ENCODE peak calls at places on chromosomes 6 and 20, in four cellular contexts. W, U, O and N are unnamed samples.

GRCh38 chr6:111552241-111552744 is 53.4 kb downstream of the TRAF3IP2 start:
- DNase-seq in W (no peak), U (no peak), O (no peak), N (no peak)

GRCh38 chr6:133548409-133548808 is 307.3 kb downstream of the EYA4 start:
- DNase-seq in W (no peak), U (no peak), O (no peak), N (no peak)

GRCh38 chr6:160930547-160931377 is 60.8 kb upstream of the MAP3K4 start:
- DNase-seq in W (peak; percentile 33), U (peak; percentile 28), O (peak; percentile 24), N (peak; percentile 51)

GRCh38 chr20:44142416-44142815 is 44.6 kb downstream of the JPH2 start:
- DNase-seq in W (no peak), U (no peak), O (no peak), N (no peak)

GRCh38 chr6:82072113-82072512 is 175.4 kb downstream of the IBTK start:
- DNase-seq in W (no peak), U (no peak), O (no peak), N (no peak)

GRCh38 chr6:132950556-132950955 is 136.2 kb downstream of the RPS12 start:
- DNase-seq in W (no peak), U (no peak), O (no peak), N (no peak)

GRCh38 chr6:105363100-105363754 is 39.7 kb downstream of the PREP start:
- DNase-seq in W (no peak), U (no peak), O (no peak), N (no peak)

GRCh38 chr6:107625264-107625663 is 135.3 kb downstream of the SOBP start:
- DNase-seq in W (no peak), U (no peak), O (no peak), N (no peak)

GRCh38 chr20:47479093-47479492 is 22.6 kb upstream of the NCOA3 start:
- DNase-seq in W (no peak), U (no peak), O (no peak), N (no peak)

GRCh38 chr6:110529355-110529754 is 52.9 kb upstream of the SLC22A16 start:
- DNase-seq in W (no peak), U (no peak), O (no peak), N (no peak)

GRCh38 chr20:64065973-64066341 is 3.0 kb downstream of the TCEA2 start:
- DNase-seq in W (peak; percentile 66), U (no peak), O (no peak), N (peak; percentile 70)

GRCh38 chr6:4351506-4351852 is 216.1 kb upstream of the ECI2 start:
- DNase-seq in W (no peak), U (no peak), O (no peak), N (no peak)

GRCh38 chr6:54493138-54493537 is 184.9 kb downstream of the TINAG start:
- DNase-seq in W (no peak), U (no peak), O (no peak), N (no peak)

GRCh38 chr20:50831605-50832004 is 36.7 kb downstream of the BCAS4 start:
- DNase-seq in W (no peak), U (no peak), O (no peak), N (no peak)

GRCh38 chr6:151372164-151372563 is 19.2 kb downstream of the ZBTB2 start:
- DNase-seq in W (no peak), U (no peak), O (no peak), N (no peak)

GRCh38 chr6:2216794-2217383 is 28.5 kb downstream of the GMDS start:
- DNase-seq in W (no peak), U (no peak), O (no peak), N (no peak)

GRCh38 chr6:158566207-158566818 is 6.4 kb downstream of the TMEM181 start:
- DNase-seq in W (no peak), U (no peak), O (no peak), N (no peak)

GRCh38 chr6:93621400-93621799 is 202.0 kb upstream of the EPHA7 start:
- DNase-seq in W (peak; percentile 3), U (no peak), O (no peak), N (no peak)

GRCh38 chr6:121485359-121485809 is 49.9 kb downstream of the GJA1 start:
- DNase-seq in W (no peak), U (no peak), O (no peak), N (no peak)

GRCh38 chr20:53369871-53370270 is 223.8 kb downstream of the ZNF217 start:
- DNase-seq in W (no peak), U (no peak), O (no peak), N (no peak)

GRCh38 chr6:36364669-36365479 is 22.6 kb downstream of the ETV7 start:
- DNase-seq in W (peak; percentile 21), U (no peak), O (no peak), N (no peak)

GRCh38 chr6:112286010-112286409 is 31.6 kb upstream of the LAMA4 start:
- DNase-seq in W (no peak), U (no peak), O (no peak), N (peak; percentile 45)

GRCh38 chr20:61875996-61876395 is 189.7 kb downstream of the TAF4 start:
- DNase-seq in W (no peak), U (no peak), O (no peak), N (no peak)

GRCh38 chr6:125714431-125715090 is 34.9 kb upstream of the HEY2 start:
- DNase-seq in W (peak; percentile 11), U (no peak), O (no peak), N (no peak)

GRCh38 chr20:21529863-21530262 is 16.0 kb upstream of the NKX2-2 start:
- DNase-seq in W (peak; percentile 18), U (no peak), O (no peak), N (no peak)

GRCh38 chr20:50399003-50399916 is 110.9 kb upstream of the PTPN1 start:
- DNase-seq in W (no peak), U (no peak), O (no peak), N (no peak)

GRCh38 chr6:66883453-66883852 is 1176.4 kb upstream of the EYS start:
- DNase-seq in W (no peak), U (no peak), O (no peak), N (no peak)

GRCh38 chr6:100347901-100348550 is 116.7 kb downstream of the SIM1 start:
- DNase-seq in W (no peak), U (no peak), O (no peak), N (no peak)

GRCh38 chr6:167708501-167709094 is 118.1 kb upstream of the AFDN start:
- DNase-seq in W (no peak), U (no peak), O (no peak), N (no peak)

GRCh38 chr6:163739968-163740367 is 325.4 kb downstream of the QKI start:
- DNase-seq in W (no peak), U (no peak), O (no peak), N (no peak)

GRCh38 chr6:165227644-165228329 is 81.6 kb downstream of the C6orf118 start:
- DNase-seq in W (no peak), U (no peak), O (no peak), N (no peak)

GRCh38 chr6:100464910-100465700 is at the start of gene SIM1:
- DNase-seq in W (no peak), U (no peak), O (no peak), N (no peak)

GRCh38 chr6:33733294-33734007 is 13.3 kb downstream of the IP6K3 start:
- DNase-seq in W (no peak), U (no peak), O (no peak), N (no peak)

GRCh38 chr6:80962382-80962781 is 790.1 kb downstream of the TENT5A start:
- DNase-seq in W (no peak), U (no peak), O (no peak), N (no peak)

GRCh38 chr6:151012321-151013294 is 147.1 kb downstream of the MTHFD1L start:
- DNase-seq in W (no peak), U (no peak), O (no peak), N (no peak)

GRCh38 chr6:128600397-128600951 is 80.1 kb upstream of the PTPRK start:
- DNase-seq in W (no peak), U (no peak), O (no peak), N (no peak)

GRCh38 chr6:85436939-85437495 is 12.9 kb upstream of the NT5E start:
- DNase-seq in W (no peak), U (no peak), O (no peak), N (no peak)